ENCODE peak calls at places on chromosomes 16 and 17, in ten cellular contexts. G, K, W, M, J, E, D, O, A and C are unnamed samples.
A peak's percentile ranks its signal among the peaks of the same experiment; 100 is the strongest.

GRCh38 chr16:3074860-3075545 is 9.6 kb downstream of the IL32 start:
- DNase-seq in G (no peak), K (no peak), W (peak; percentile 98), M (no peak), J (no peak), E (no peak), D (peak; percentile 38), O (no peak), A (peak; percentile 56), C (no peak)

GRCh38 chr17:1515640-1516402 is 591 bp downstream of the INPP5K start:
- DNase-seq in G (peak; percentile 77), K (peak; percentile 33), W (peak; percentile 82), M (peak; percentile 83), J (no peak), E (peak; percentile 79), D (peak; percentile 77), O (peak; percentile 62), A (peak; percentile 35), C (peak; percentile 58)

GRCh38 chr16:65756163-65756562 is 610.3 kb upstream of the CDH5 start:
- DNase-seq in G (no peak), K (no peak), W (no peak), M (no peak), J (no peak), E (no peak), D (no peak), O (no peak), A (no peak), C (no peak)

GRCh38 chr16:7646831-7647230 is 314.2 kb downstream of the RBFOX1 start:
- DNase-seq in G (no peak), K (no peak), W (no peak), M (no peak), J (no peak), E (no peak), D (no peak), O (no peak), A (no peak), C (no peak)

GRCh38 chr17:43467981-43468541 is 15.7 kb upstream of the DHX8 start:
- DNase-seq in G (no peak), K (no peak), W (no peak), M (peak; percentile 96), J (no peak), E (no peak), D (peak; percentile 27), O (no peak), A (no peak), C (no peak)

GRCh38 chr17:51166198-51166986 is at the start of gene NME2:
- DNase-seq in G (peak; percentile 86), K (peak; percentile 62), W (peak; percentile 68), M (peak; percentile 79), J (peak; percentile 59), E (peak; percentile 90), D (peak; percentile 93), O (peak; percentile 80), A (peak; percentile 59), C (peak; percentile 92)

GRCh38 chr17:7922499-7923289 is 6.6 kb upstream of the RNF227 start:
- DNase-seq in G (no peak), K (peak; percentile 89), W (peak; percentile 81), M (peak; percentile 41), J (peak; percentile 55), E (peak; percentile 93), D (peak; percentile 87), O (peak; percentile 77), A (no peak), C (no peak)

GRCh38 chr16:27585200-27585599 is 35.3 kb downstream of the KATNIP start:
- DNase-seq in G (no peak), K (no peak), W (no peak), M (no peak), J (no peak), E (no peak), D (no peak), O (no peak), A (no peak), C (no peak)

GRCh38 chr17:74132354-74132753 is 71.1 kb upstream of the RPL38 start:
- DNase-seq in G (no peak), K (no peak), W (no peak), M (no peak), J (no peak), E (no peak), D (no peak), O (no peak), A (no peak), C (no peak)

GRCh38 chr17:27980035-27980434 is 62.4 kb upstream of the NLK start:
- DNase-seq in G (no peak), K (no peak), W (no peak), M (peak; percentile 16), J (no peak), E (peak; percentile 50), D (no peak), O (no peak), A (no peak), C (no peak)

GRCh38 chr17:63491413-63491812 is 14.6 kb downstream of the ACE start:
- DNase-seq in G (no peak), K (no peak), W (no peak), M (no peak), J (no peak), E (no peak), D (no peak), O (no peak), A (no peak), C (no peak)